ENCODE peak calls at places on chromosomes 6 and 20, in eight cellular contexts. D is endothelial cell of umbilical vein, W is prostate gland, Y is HFF-Myc, K is BE2C, Q is breast epithelium, A is PC-3, H is cardiac fibroblast. R is an unnamed sample.

GRCh38 chr6:2725999-2726567 is 24.6 kb downstream of the MYLK4 start:
- DNase-seq in A (no peak), D (peak), W (no peak), H (peak), Q (no peak), Y (no peak), K (no peak), R (no peak)

GRCh38 chr20:23029324-23029723 is 5.8 kb upstream of the SSTR4 start:
- DNase-seq in H (no peak), K (no peak), D (no peak), W (no peak), Q (no peak), A (no peak), Y (no peak), R (no peak)

GRCh38 chr6:30325873-30326445 is 768 bp upstream of the TRIM39 start:
- DNase-seq in H (no peak), Y (peak), D (no peak), Q (no peak), W (no peak), A (no peak), K (peak), R (peak)

GRCh38 chr20:4534315-4534714 is 187.4 kb upstream of the PRND start:
- DNase-seq in A (no peak), H (no peak), W (no peak), Q (no peak), D (no peak), Y (no peak), K (no peak), R (no peak)

GRCh38 chr6:135870722-135871121 is 19.2 kb downstream of the PDE7B start:
- DNase-seq in Q (no peak), A (peak), W (no peak), Y (peak), D (peak), H (peak), K (no peak), R (no peak)

GRCh38 chr6:162733489-162733888 is 5.7 kb downstream of the PACRG start:
- DNase-seq in H (no peak), Q (no peak), A (no peak), W (no peak), Y (no peak), D (no peak), K (no peak), R (no peak)

GRCh38 chr20:38433304-38433972 is 1.7 kb downstream of the SNHG17 start:
- DNase-seq in W (no peak), A (no peak), Q (no peak), K (no peak), Y (no peak), H (no peak), D (no peak), R (no peak)

GRCh38 chr6:147448212-147448611 is 60.3 kb upstream of the SAMD5 start:
- DNase-seq in K (no peak), A (no peak), Y (no peak), D (no peak), Q (no peak), H (no peak), W (no peak), R (no peak)

GRCh38 chr6:90502866-90503407 is 83.9 kb downstream of the MAP3K7 start:
- DNase-seq in A (no peak), Q (no peak), D (no peak), W (no peak), K (no peak), H (no peak), Y (no peak), R (no peak)

GRCh38 chr20:31818376-31818908 is 714 bp upstream of the MYLK2 start:
- DNase-seq in D (no peak), K (no peak), H (no peak), A (no peak), Q (no peak), W (no peak), Y (no peak), R (no peak)

GRCh38 chr6:97864366-97864765 is 581.4 kb upstream of the MMS22L start:
- DNase-seq in Y (no peak), D (no peak), W (no peak), H (no peak), A (no peak), K (no peak), Q (no peak), R (peak)

GRCh38 chr6:157092736-157093135 is 230.6 kb downstream of the TMEM242 start:
- DNase-seq in D (peak), Y (no peak), Q (no peak), K (no peak), A (no peak), H (peak), W (no peak), R (no peak)

GRCh38 chr6:157095084-157095483 is 228.2 kb downstream of the TMEM242 start:
- DNase-seq in Y (no peak), H (no peak), W (no peak), K (no peak), A (no peak), Q (no peak), D (no peak), R (no peak)

GRCh38 chr6:157094038-157094437 is 229.3 kb downstream of the TMEM242 start:
- DNase-seq in Y (no peak), D (no peak), W (no peak), Q (no peak), A (no peak), K (no peak), H (no peak), R (no peak)

GRCh38 chr6:157091832-157092231 is 231.5 kb downstream of the TMEM242 start:
- DNase-seq in D (no peak), K (no peak), H (no peak), Q (no peak), W (no peak), Y (no peak), A (no peak), R (no peak)

GRCh38 chr6:157093555-157093954 is 229.8 kb downstream of the TMEM242 start:
- DNase-seq in Y (no peak), Q (no peak), H (no peak), A (no peak), K (no peak), W (no peak), D (peak), R (no peak)
- TF ChIP-seq CTCF in Y (no peak), Q (no peak), H (no peak), A (no peak), K (no peak), W (no peak), D (no peak), R (no peak)

GRCh38 chr6:6218246-6219085 is 102.0 kb downstream of the F13A1 start:
- DNase-seq in Q (no peak), K (no peak), W (no peak), H (no peak), A (peak), D (no peak), Y (no peak), R (no peak)
- H3K4me3 ChIP-seq in Q (no peak), K (no peak), W (no peak), H (no peak), A (no peak), D (no peak), Y (no peak), R (no peak)

GRCh38 chr6:21767891-21768659 is 174.5 kb downstream of the SOX4 start:
- DNase-seq in H (peak), K (no peak), W (no peak), A (peak), D (peak), Y (no peak), Q (no peak), R (peak)
- TF ChIP-seq CTCF in H (no peak), K (no peak), W (no peak), A (no peak), D (no peak), Y (no peak), Q (no peak), R (no peak)

GRCh38 chr6:1409774-1410465 is 20.5 kb downstream of the FOXF2 start:
- DNase-seq in K (no peak), H (no peak), Q (peak), D (no peak), A (no peak), W (no peak), Y (no peak), R (no peak)

GRCh38 chr6:1406306-1407058 is 17.1 kb downstream of the FOXF2 start:
- DNase-seq in D (no peak), Q (peak), W (no peak), Y (no peak), K (no peak), H (peak), A (no peak), R (no peak)

GRCh38 chr6:1405221-1405620 is 15.8 kb downstream of the FOXF2 start:
- DNase-seq in A (no peak), W (no peak), Y (no peak), H (no peak), K (no peak), Q (peak), D (no peak), R (no peak)

GRCh38 chr6:1404713-1405098 is 15.3 kb downstream of the FOXF2 start:
- DNase-seq in Q (no peak), Y (no peak), A (no peak), W (no peak), K (no peak), H (no peak), D (no peak), R (no peak)

GRCh38 chr6:1407499-1407990 is 18.2 kb downstream of the FOXF2 start:
- DNase-seq in W (no peak), Q (peak), A (no peak), Y (no peak), D (no peak), K (no peak), H (no peak), R (no peak)
- H3K4me3 ChIP-seq in W (no peak), Q (no peak), A (no peak), Y (no peak), D (no peak), K (no peak), H (no peak), R (no peak)

DNA sequence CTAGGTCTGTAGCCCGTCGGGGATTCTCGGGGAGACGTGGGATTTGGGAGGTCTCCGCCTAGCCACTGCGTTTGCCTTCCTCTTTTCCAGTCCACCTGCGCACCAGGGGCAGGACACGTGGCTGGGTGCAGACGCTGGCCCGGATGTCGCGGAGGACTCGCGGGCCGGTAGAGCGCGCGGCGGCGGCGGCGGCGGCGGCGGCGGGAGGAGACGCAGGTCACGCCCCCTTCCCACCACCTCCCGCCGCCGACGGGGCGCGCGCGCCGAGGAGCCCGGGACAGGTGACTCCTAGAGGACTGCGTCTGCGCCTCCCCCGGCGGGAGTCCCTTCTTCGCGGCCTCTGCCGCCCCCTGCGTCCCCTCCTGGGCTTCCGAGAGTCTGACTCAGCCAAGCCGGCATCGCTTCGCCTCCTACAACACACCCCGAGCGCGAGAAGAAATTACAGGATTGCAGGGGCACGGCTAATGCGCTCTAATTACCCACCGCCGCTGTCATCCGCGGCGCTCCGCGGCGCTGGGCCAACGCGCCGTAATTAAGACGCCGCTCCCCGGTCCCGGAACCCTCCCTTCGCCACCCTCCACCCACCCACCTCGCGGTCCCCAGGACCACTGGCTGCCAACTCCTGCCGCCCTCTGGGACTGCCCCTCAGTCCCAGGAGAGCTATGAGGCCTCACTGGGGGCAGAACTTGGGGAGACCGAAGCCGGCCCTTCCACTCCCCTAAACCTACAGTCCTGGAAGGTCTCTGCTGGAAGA is 124.5 kb downstream of the MRPL14 start:
- DNase-seq in H (peak), D (peak), Y (no peak), W (peak), Q (peak), A (no peak), K (peak), R (peak)
- TF ChIP-seq CTCF in H (no peak), D (no peak), Y (peak), W (no peak), Q (no peak), A (no peak), K (peak), R (peak)

R was measured in retinal pigment epithelial cell.